ENCODE peak calls at places on chromosomes 11 and 22, in six cellular contexts. S is stimulated activated CD8-positive, alpha-beta memory T cell treated with anti-CD3 and anti-CD28 coated beads, Interleukin-4, amount 100 ng/mL, for 4 hours; X is CD8-positive, alpha-beta T cell; N is glutamatergic neuron; I is A549; A is stimulated activated naive CD8-positive, alpha-beta T cell treated with anti-CD3 and anti-CD28 coated beads, Interleukin-15, amount 100 ng/mL, for 72 hours. E is an unnamed sample.

GRCh38 chr22:19892925-19893324 is 38.3 kb upstream of the GNB1L start:
- DNase-seq in A (no peak), I (no peak), N (no peak), S (no peak), X (no peak), E (no peak)

GRCh38 chr11:119166368-119167076 is 2.0 kb upstream of the NLRX1 start:
- DNase-seq in S (no peak), I (peak; percentile 66), N (no peak), X (no peak), A (no peak), E (no peak)

GRCh38 chr11:117929568-117930207 is 486 bp upstream of the TMPRSS13 start:
- DNase-seq in I (no peak), X (no peak), A (no peak), N (no peak), S (no peak), E (no peak)

GRCh38 chr11:120883404-120884135 is 140.3 kb upstream of the TBCEL start:
- DNase-seq in N (no peak), X (no peak), I (no peak), S (no peak), A (no peak), E (no peak)

GRCh38 chr11:72577271-72577681 is 96.9 kb downstream of the PDE2A start:
- DNase-seq in A (no peak), N (no peak), I (no peak), S (no peak), X (no peak), E (no peak)

GRCh38 chr22:44151661-44152060 is 29.1 kb upstream of the PARVG start:
- DNase-seq in A (no peak), N (no peak), S (no peak), X (no peak), I (no peak), E (no peak)

GRCh38 chr11:111512296-111513239 is at the start of gene BTG4:
- DNase-seq in N (peak; percentile 65), A (peak; percentile 42), S (no peak), X (no peak), I (peak; percentile 31), E (peak; percentile 66)

GRCh38 chr11:107705027-107705426 is 6.8 kb downstream of the SLN start:
- DNase-seq in A (no peak), X (no peak), S (no peak), N (no peak), I (peak; percentile 62), E (no peak)

GRCh38 chr22:19972251-19972650 is 30.6 kb upstream of the TXNRD2 start:
- DNase-seq in A (no peak), I (no peak), X (no peak), S (no peak), N (no peak), E (no peak)

GRCh38 chr22:41240377-41241132 is at the start of gene CHADL:
- DNase-seq in N (peak; percentile 46), X (no peak), I (no peak), A (no peak), S (no peak), E (peak; percentile 72)

GRCh38 chr22:33013051-33013450 is 45.1 kb downstream of the SYN3 start:
- DNase-seq in X (no peak), S (no peak), A (no peak), I (no peak), N (no peak), E (no peak)

GRCh38 chr11:96309001-96309642 is 33.9 kb downstream of the MAML2 start:
- DNase-seq in A (no peak), X (no peak), N (no peak), I (no peak), S (no peak), E (no peak)

E was measured in ecto neural progenitor cell.